ENCODE peak calls at places on chromosomes 3 and 15, in six cellular contexts. W, I, S, L, O and U are unnamed samples.

GRCh38 chr3:59143447-59143846 is 93.6 kb upstream of the CFAP20DC start:
- DNase-seq in W (no peak), I (no peak), S (no peak), L (no peak), O (no peak), U (peak; percentile 3)

GRCh38 chr3:193902557-193903256 is 233.2 kb upstream of the HES1 start:
- DNase-seq in W (no peak), I (no peak), S (no peak), L (peak; percentile 52), O (no peak), U (no peak)

GRCh38 chr3:47225310-47225906 is 57.2 kb downstream of the KIF9 start:
- DNase-seq in W (peak; percentile 3), I (no peak), S (no peak), L (no peak), O (no peak), U (peak; percentile 52)

GRCh38 chr3:72186485-72186864 is 401.5 kb upstream of the PROK2 start:
- DNase-seq in W (no peak), I (no peak), S (no peak), L (no peak), O (peak; percentile 67), U (peak; percentile 18)

GRCh38 chr3:78871048-78871447 is 896.8 kb downstream of the ROBO1 start:
- DNase-seq in W (no peak), I (no peak), S (no peak), L (no peak), O (peak; percentile 54), U (no peak)

GRCh38 chr15:28456476-28457395 is 76.0 kb downstream of the GOLGA8G start:
- DNase-seq in W (no peak), I (no peak), S (no peak), L (no peak), O (no peak), U (no peak)

GRCh38 chr15:99058421-99058870 is 46.4 kb upstream of the SYNM start:
- DNase-seq in W (no peak), I (peak; percentile 54), S (no peak), L (no peak), O (no peak), U (no peak)

GRCh38 chr3:86046436-86047328 is 944.3 kb downstream of the VGLL3 start:
- DNase-seq in W (no peak), I (no peak), S (no peak), L (no peak), O (no peak), U (no peak)

GRCh38 chr3:30154853-30155252 is 451.5 kb upstream of the TGFBR2 start:
- DNase-seq in W (no peak), I (no peak), S (no peak), L (no peak), O (no peak), U (no peak)

GRCh38 chr3:193910310-193910709 is 225.6 kb upstream of the HES1 start:
- DNase-seq in W (no peak), I (no peak), S (no peak), L (no peak), O (no peak), U (no peak)

GRCh38 chr3:73432021-73432722 is 192.6 kb downstream of the PDZRN3 start:
- DNase-seq in W (no peak), I (no peak), S (peak; percentile 22), L (peak; percentile 38), O (peak; percentile 26), U (peak; percentile 48)

GRCh38 chr3:28575100-28575747 is 226.6 kb upstream of the AZI2 start:
- DNase-seq in W (no peak), I (peak; percentile 20), S (no peak), L (peak; percentile 45), O (peak; percentile 8), U (peak; percentile 6)

GRCh38 chr15:34987182-34987488 is 952 bp downstream of the ZNF770 start:
- DNase-seq in W (no peak), I (no peak), S (no peak), L (no peak), O (no peak), U (peak; percentile 23)

GRCh38 chr15:61155741-61156700 is 73.1 kb downstream of the RORA start:
- DNase-seq in W (no peak), I (no peak), S (no peak), L (no peak), O (peak; percentile 17), U (peak; percentile 11)

GRCh38 chr3:58038675-58039302 is 30.6 kb downstream of the FLNB start:
- DNase-seq in W (no peak), I (no peak), S (no peak), L (no peak), O (no peak), U (no peak)

GRCh38 chr3:189273736-189274135 is 102.0 kb downstream of the TPRG1 start:
- DNase-seq in W (no peak), I (no peak), S (no peak), L (no peak), O (no peak), U (no peak)

GRCh38 chr15:60323322-60323721 is 74.5 kb downstream of the ANXA2 start:
- DNase-seq in W (no peak), I (no peak), S (no peak), L (no peak), O (no peak), U (no peak)

GRCh38 chr15:100680726-100681125 is 78.3 kb downstream of the ASB7 start:
- DNase-seq in W (no peak), I (no peak), S (no peak), L (no peak), O (no peak), U (no peak)

GRCh38 chr3:18987862-18988447 is 160.4 kb upstream of the KCNH8 start:
- DNase-seq in W (no peak), I (no peak), S (no peak), L (no peak), O (no peak), U (no peak)

GRCh38 chr3:4739289-4740236 is 239.7 kb upstream of the BHLHE40 start:
- DNase-seq in W (no peak), I (no peak), S (no peak), L (no peak), O (no peak), U (no peak)

GRCh38 chr15:70430029-70430428 is 332.3 kb upstream of the TLE3 start:
- DNase-seq in W (peak; percentile 29), I (no peak), S (no peak), L (no peak), O (peak; percentile 75), U (peak; percentile 13)

GRCh38 chr3:105791919-105792786 is 76.7 kb downstream of the CBLB start:
- DNase-seq in W (peak; percentile 42), I (peak; percentile 65), S (no peak), L (no peak), O (peak; percentile 99), U (peak; percentile 99)

GRCh38 chr3:126671521-126671920 is 16.6 kb upstream of the TXNRD3 start:
- DNase-seq in W (no peak), I (no peak), S (no peak), L (no peak), O (no peak), U (no peak)

GRCh38 chr15:30038667-30039523 is 43.9 kb upstream of the GOLGA8J start:
- DNase-seq in W (no peak), I (no peak), S (no peak), L (no peak), O (no peak), U (no peak)

DNA sequence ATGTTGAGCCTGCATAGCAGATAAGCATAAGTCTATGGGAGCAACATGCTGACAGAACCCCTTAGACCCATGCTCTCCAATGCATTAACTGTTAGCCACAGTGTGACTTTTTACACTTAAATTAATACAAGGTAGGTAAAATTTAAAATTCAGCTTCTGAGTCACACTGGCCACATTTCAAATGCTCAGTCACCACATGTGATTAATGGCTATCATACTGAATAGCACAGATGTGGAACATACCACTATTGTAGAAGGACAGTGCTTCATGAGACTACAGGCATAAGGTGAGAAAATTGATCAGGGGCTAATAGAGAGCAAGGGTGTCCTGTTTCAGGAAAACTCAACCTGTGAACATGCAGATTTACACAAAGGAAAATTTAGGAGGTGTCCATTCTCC is 357.0 kb upstream of the SEMA6D start:
- DNase-seq in W (no peak), I (no peak), S (no peak), L (no peak), O (peak; percentile 14), U (no peak)
- H3K9me3 ChIP-seq in W (no peaks in the 10 kb centered on the region), I (no peaks in the 10 kb centered on the region), S (no peaks in the 10 kb centered on the region), L (no peaks in the 10 kb centered on the region), O (no peaks in the 10 kb centered on the region), U (no peaks in the 10 kb centered on the region)

DNA sequence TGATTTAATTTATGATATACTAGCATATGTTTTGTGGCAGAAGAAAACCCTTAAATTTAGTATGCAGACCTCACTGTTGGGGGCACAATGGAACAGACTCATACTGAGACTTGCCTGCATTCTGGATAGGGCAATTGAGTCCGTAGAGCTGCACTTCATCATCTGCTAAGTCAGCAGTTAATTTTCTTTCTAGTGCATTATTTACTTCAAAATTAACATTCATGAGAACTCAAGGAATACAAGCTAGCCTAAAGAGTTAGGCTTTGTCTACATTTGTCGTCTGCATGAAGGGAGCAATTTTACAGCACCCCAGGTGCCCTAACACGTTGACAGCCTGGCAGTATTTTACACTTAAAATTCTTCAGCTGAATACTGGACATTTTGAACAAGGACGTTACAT is 345.5 kb downstream of the CHL1 start:
- DNase-seq in W (no peak), I (no peak), S (no peak), L (no peak), O (no peak), U (no peak)
- H3K9me3 ChIP-seq in W (no peaks in the 10 kb centered on the region), I (no peaks in the 10 kb centered on the region), S (peaks cover 7% of the 10 kb centered on the region), L (no peaks in the 10 kb centered on the region), O (no peaks in the 10 kb centered on the region), U (no peaks in the 10 kb centered on the region)

DNA sequence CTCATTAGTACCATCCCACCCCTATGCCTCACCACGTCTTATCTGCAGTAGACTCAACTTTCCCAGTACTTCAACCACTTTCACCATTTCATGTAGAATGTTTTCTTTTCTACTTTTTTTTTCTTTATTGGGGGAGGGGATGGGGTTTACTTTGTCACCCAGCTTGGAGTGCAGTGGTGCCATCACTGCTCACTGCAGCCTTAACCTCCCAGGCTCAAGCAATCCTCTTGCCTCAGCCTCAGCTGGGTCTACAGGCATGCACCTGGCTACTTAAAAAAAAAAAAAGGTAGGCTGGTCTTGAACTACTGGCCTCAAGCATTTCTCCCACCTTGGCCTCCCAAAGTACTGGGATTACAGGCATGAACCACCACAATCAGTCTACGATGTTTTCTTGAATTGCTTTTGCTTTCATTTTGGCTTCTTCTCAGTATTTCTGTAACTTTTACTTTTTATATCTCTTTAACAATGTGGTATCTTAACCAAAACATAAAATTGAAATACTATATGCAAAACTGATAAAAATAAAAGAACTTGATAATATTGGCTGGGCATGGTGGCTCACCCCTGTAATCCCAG is 44.9 kb upstream of the CHL1 start:
- DNase-seq in W (no peak), I (no peak), S (no peak), L (no peak), O (no peak), U (no peak)
- H3K9me3 ChIP-seq in W (no peaks in the 10 kb centered on the region), I (no peaks in the 10 kb centered on the region), S (peaks cover 5% of the 10 kb centered on the region), L (no peaks in the 10 kb centered on the region), O (no peaks in the 10 kb centered on the region), U (no peaks in the 10 kb centered on the region)

GRCh38 chr3:454986-455385 is 258.4 kb downstream of the CHL1 start:
- DNase-seq in W (no peak), I (no peak), S (no peak), L (no peak), O (no peak), U (no peak)

GRCh38 chr3:458124-458523 is 261.6 kb downstream of the CHL1 start:
- DNase-seq in W (no peak), I (no peak), S (no peak), L (no peak), O (no peak), U (no peak)

GRCh38 chr3:462851-463250 is 266.3 kb downstream of the CHL1 start:
- DNase-seq in W (no peak), I (no peak), S (no peak), L (no peak), O (no peak), U (no peak)

GRCh38 chr3:458614-459375 is 262.2 kb downstream of the CHL1 start:
- DNase-seq in W (no peak), I (no peak), S (no peak), L (no peak), O (no peak), U (no peak)

GRCh38 chr3:459376-459710 is 262.8 kb downstream of the CHL1 start:
- DNase-seq in W (no peak), I (no peak), S (no peak), L (no peak), O (no peak), U (no peak)
- H3K9me3 ChIP-seq in W (no peaks in the 10 kb centered on the region), I (no peaks in the 10 kb centered on the region), S (peaks cover 10% of the 10 kb centered on the region), L (no peaks in the 10 kb centered on the region), O (no peaks in the 10 kb centered on the region), U (no peaks in the 10 kb centered on the region)